ENCODE peak calls at places on chromosomes 1 and 21, in seven cellular contexts. X is IMR-90, K is neuronal stem cell, S is A549, Z is GM23248, Q is AG09309, T is cardiac fibroblast. R is an unnamed sample.

GRCh38 chr1:6637770-6638169 is 13.1 kb downstream of the THAP3 start:
- DNase-seq in X (no peak), S (no peak), Q (no peak), Z (no peak), K (no peak), T (no peak), R (no peak)

GRCh38 chr1:206002160-206002559 is 1.0 kb downstream of the RAB7B start:
- DNase-seq in X (no peak), Q (no peak), T (no peak), S (no peak), K (no peak), Z (peak; percentile 20), R (no peak)

GRCh38 chr1:235558783-235559182 is 54.5 kb upstream of the B3GALNT2 start:
- DNase-seq in S (no peak), T (no peak), Q (no peak), X (no peak), Z (no peak), K (no peak), R (no peak)

GRCh38 chr1:234111458-234112142 is 207.1 kb downstream of the SLC35F3 start:
- DNase-seq in S (peak; percentile 86), Q (no peak), Z (peak; percentile 30), T (peak; percentile 14), X (peak; percentile 15), K (peak; percentile 41), R (peak; percentile 16)

GRCh38 chr1:209400351-209401220 is 182.9 kb upstream of the CAMK1G start:
- DNase-seq in T (no peak), Z (no peak), X (peak; percentile 52), Q (no peak), S (no peak), K (no peak), R (no peak)

GRCh38 chr1:229756666-229757065 is 130.6 kb downstream of the URB2 start:
- DNase-seq in Z (peak; percentile 81), K (no peak), X (peak; percentile 54), S (no peak), T (peak; percentile 21), Q (peak; percentile 49), R (peak; percentile 67)

GRCh38 chr21:37868446-37868845 is 47.8 kb downstream of the KCNJ6 start:
- DNase-seq in Z (no peak), X (no peak), K (no peak), S (no peak), T (no peak), Q (no peak), R (no peak)

GRCh38 chr21:42855937-42856335 is 23.4 kb downstream of the WDR4 start:
- DNase-seq in Z (no peak), T (no peak), S (no peak), K (no peak), X (no peak), Q (no peak), R (no peak)

GRCh38 chr1:154425172-154425571 is 20.0 kb downstream of the IL6R start:
- DNase-seq in T (peak; percentile 50), Z (no peak), K (no peak), S (no peak), X (no peak), Q (no peak), R (no peak)

GRCh38 chr1:235027076-235027861 is 101.4 kb downstream of the TOMM20 start:
- DNase-seq in Z (no peak), T (no peak), S (no peak), Q (no peak), X (no peak), K (no peak), R (no peak)

GRCh38 chr1:41416081-41416480 is 54.8 kb downstream of the FOXO6 start:
- DNase-seq in S (no peak), T (no peak), K (no peak), Z (no peak), X (no peak), Q (no peak), R (no peak)

GRCh38 chr1:40003156-40004093 is 37.1 kb upstream of the CAP1 start:
- DNase-seq in T (no peak), S (no peak), Z (no peak), K (no peak), X (no peak), Q (no peak), R (no peak)
- H3K4me3 ChIP-seq in T (no peak overlapping the region), S (no peak overlapping the region), Z (no peak overlapping the region), K (no peak overlapping the region), X (no peak overlapping the region), Q (no peak overlapping the region), R (no peak overlapping the region)

GRCh38 chr1:30824736-30825429 is 67.3 kb upstream of the LAPTM5 start:
- DNase-seq in Q (no peak), S (no peak), Z (no peak), K (no peak), X (no peak), T (no peak), R (no peak)
- H3K4me3 ChIP-seq in Q (peak overlapping the region; percentile 40), S (peak overlapping the region; percentile 40), Z (peak overlapping the region; percentile 79), K (peak overlapping the region; percentile 71), X (peak overlapping the region; percentile 23), T (peak overlapping the region; percentile 30), R (peak overlapping the region; percentile 56)

DNA sequence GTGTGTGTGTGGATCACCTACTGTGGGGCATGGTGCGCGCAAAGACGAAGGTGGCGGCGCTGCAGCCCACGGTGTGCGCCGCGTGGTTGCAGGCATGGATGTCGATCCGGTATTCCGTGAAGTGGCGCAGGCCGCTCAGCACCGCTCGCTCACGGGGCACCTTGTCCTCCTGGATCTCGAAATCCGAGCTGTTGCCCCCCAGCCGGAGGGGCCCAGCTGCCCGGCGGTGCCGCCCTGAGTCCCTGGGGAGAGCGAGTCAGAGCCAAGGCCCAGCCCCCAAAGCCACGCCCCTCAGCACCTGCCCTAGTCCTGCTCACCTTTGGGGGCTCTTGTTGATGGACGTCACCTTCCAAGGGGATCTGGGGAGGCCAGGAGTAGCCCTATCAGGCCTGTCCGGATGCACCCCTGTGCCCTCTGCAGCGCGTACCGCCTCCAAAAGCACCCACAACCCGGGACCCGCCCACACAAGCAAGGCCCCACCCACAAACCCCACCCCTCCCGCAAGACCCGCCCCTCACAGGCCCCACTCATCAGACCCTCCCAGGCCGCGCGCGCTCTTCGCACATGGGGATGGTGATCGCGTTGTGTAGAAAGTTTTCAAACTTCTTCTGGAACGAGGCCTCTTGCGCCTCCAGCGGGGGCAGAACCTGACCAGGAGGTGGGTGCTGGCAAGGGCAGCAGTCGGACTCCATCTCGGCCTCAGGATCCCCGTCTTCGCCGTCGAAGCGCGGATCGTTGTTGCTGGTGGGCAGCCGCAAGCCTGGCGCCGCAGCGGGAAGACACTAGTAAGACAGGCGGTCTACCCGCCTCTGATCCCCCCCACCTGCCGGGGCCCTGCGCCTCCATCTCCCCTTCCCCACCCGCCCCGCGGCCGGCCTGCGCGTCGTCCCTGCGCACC is 13.6 kb downstream of the INSRR start:
- DNase-seq in S (no peak), K (no peak), Q (no peak), T (no peak), X (no peak), Z (peak; percentile 48), R (no peak)
- H3K4me3 ChIP-seq in S (no peak overlapping the region), K (no peak overlapping the region), Q (no peak overlapping the region), T (no peak overlapping the region), X (no peak overlapping the region), Z (no peak overlapping the region), R (no peak overlapping the region)

GRCh38 chr1:63643926-63644325 is 50.7 kb downstream of the PGM1 start:
- DNase-seq in X (no peak), K (no peak), T (no peak), Q (no peak), S (no peak), Z (no peak), R (no peak)
- H3K4me3 ChIP-seq in X (no peak overlapping the region), K (no peak overlapping the region), T (no peak overlapping the region), Q (no peak overlapping the region), S (no peak overlapping the region), Z (no peak overlapping the region), R (no peak overlapping the region)

GRCh38 chr1:247336390-247336789 is 4.7 kb upstream of the ZNF496 start:
- DNase-seq in Q (no peak), K (no peak), T (no peak), Z (no peak), S (no peak), X (no peak), R (no peak)
- H3K4me3 ChIP-seq in Q (no peak overlapping the region), K (no peak overlapping the region), T (no peak overlapping the region), Z (no peak overlapping the region), S (no peak overlapping the region), X (no peak overlapping the region), R (no peak overlapping the region)

DNA sequence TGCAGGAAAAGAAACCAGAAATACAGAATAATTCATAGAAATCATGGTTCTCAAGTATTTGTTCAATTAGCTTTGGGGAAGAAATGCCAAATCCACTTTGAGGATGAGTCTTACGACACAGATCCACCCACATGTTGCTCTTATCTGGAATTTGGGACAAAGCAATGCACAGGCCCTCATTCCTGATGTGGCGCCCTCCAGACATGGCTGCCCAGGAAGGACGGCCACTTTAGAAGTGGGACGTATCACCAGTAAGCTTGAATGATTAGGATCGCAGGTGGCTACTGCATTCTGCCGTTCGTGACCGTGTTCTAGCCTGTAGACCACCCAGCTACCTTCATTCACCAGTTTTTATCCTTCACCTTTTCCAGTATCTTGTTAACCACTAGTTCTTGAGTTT is 20.1 kb upstream of the NCMAP start:
- DNase-seq in T (no peak), S (no peak), X (no peak), K (no peak), Q (no peak), Z (no peak), R (no peak)
- H3K4me3 ChIP-seq in T (no peak overlapping the region), S (no peak overlapping the region), X (no peak overlapping the region), K (no peak overlapping the region), Q (no peak overlapping the region), Z (no peak overlapping the region), R (no peak overlapping the region)

GRCh38 chr1:175742790-175743459 is 470 bp downstream of the TNR start:
- DNase-seq in X (peak; percentile 16), K (peak; percentile 65), Q (no peak), T (peak; percentile 61), Z (peak; percentile 51), S (peak; percentile 11), R (no peak)
- H3K4me3 ChIP-seq in X (no peak overlapping the region), K (no peak overlapping the region), Q (no peak overlapping the region), T (peak overlapping the region; percentile 19), Z (no peak overlapping the region), S (no peak overlapping the region), R (no peak overlapping the region)

GRCh38 chr1:119294728-119295127 is 73.9 kb upstream of the HAO2 start:
- DNase-seq in S (no peak), Q (no peak), K (no peak), Z (no peak), X (no peak), T (no peak), R (no peak)
- H3K4me3 ChIP-seq in S (no peak overlapping the region), Q (no peak overlapping the region), K (no peak overlapping the region), Z (no peak overlapping the region), X (no peak overlapping the region), T (no peak overlapping the region), R (no peak overlapping the region)